ENCODE peak calls at places on chromosomes 2 and 18, in eight cellular contexts. C is NK-92 treated with Interleukin-12 subunit alpha and Interleukin-12 subunit beta, amount 100 ng/mL, for 24 hours; K is left kidney; R is activated CD8-positive, alpha-beta memory T cell treated with anti-CD3 and anti-CD28 coated beads for 24 hours; P is GDM1; O is left cardiac atrium; Y is CD8-positive, alpha-beta memory T cell; N is hypothalamus. I is an unnamed sample.
A peak's percentile ranks its signal among the peaks of the same experiment; 100 is the strongest.

GRCh38 chr2:48545244-48545643 is 15.3 kb downstream of the STON1 start:
- DNase-seq in C (no peak), K (no peak), R (no peak), P (no peak), O (no peak), Y (no peak), N (no peak), I (no peak)

GRCh38 chr18:6874316-6874715 is 144.8 kb downstream of the ARHGAP28 start:
- DNase-seq in C (no peak), K (no peak), R (no peak), P (no peak), O (no peak), Y (no peak), N (no peak), I (no peak)

GRCh38 chr2:54572636-54573531 is 116.8 kb downstream of the SPTBN1 start:
- DNase-seq in C (no peak), K (peak; percentile 39), R (no peak), P (no peak), O (no peak), Y (peak; percentile 62), N (no peak), I (no peak)

GRCh38 chr2:58925676-58926081 is 684.6 kb upstream of the FANCL start:
- DNase-seq in C (no peak), K (no peak), R (no peak), P (no peak), O (peak; percentile 17), Y (no peak), N (no peak), I (peak; percentile 58)

GRCh38 chr2:213763358-213763757 is 479.1 kb downstream of the SPAG16 start:
- DNase-seq in C (no peak), K (no peak), R (no peak), P (no peak), O (no peak), Y (no peak), N (no peak), I (no peak)

GRCh38 chr18:36376361-36376760 is 78.8 kb downstream of the FHOD3 start:
- DNase-seq in C (no peak), K (no peak), R (no peak), P (no peak), O (no peak), Y (no peak), N (no peak), I (peak; percentile 78)

GRCh38 chr2:205751621-205752031 is 69.3 kb downstream of the NRP2 start:
- DNase-seq in C (no peak), K (no peak), R (no peak), P (no peak), O (no peak), Y (no peak), N (no peak), I (no peak)

GRCh38 chr2:55231546-55232083 is 478 bp downstream of the CLHC1 start:
- DNase-seq in C (no peak), K (no peak), R (no peak), P (no peak), O (no peak), Y (no peak), N (no peak), I (peak; percentile 39)

GRCh38 chr2:147082850-147083522 is 761.8 kb upstream of the ACVR2A start:
- DNase-seq in C (no peak), K (peak; percentile 89), R (peak; percentile 58), P (peak; percentile 36), O (no peak), Y (peak; percentile 21), N (no peak), I (peak; percentile 71)

GRCh38 chr2:101520246-101520645 is 45.3 kb upstream of the RFX8 start:
- DNase-seq in C (no peak), K (no peak), R (no peak), P (no peak), O (no peak), Y (no peak), N (no peak), I (peak; percentile 36)

GRCh38 chr18:63427566-63427965 is 5.3 kb upstream of the VPS4B start:
- DNase-seq in C (no peak), K (no peak), R (no peak), P (no peak), O (no peak), Y (no peak), N (no peak), I (no peak)

GRCh38 chr2:235724964-235725603 is 231.2 kb downstream of the AGAP1 start:
- DNase-seq in C (no peak), K (no peak), R (no peak), P (no peak), O (peak; percentile 66), Y (no peak), N (peak; percentile 38), I (peak; percentile 15)

GRCh38 chr2:101699191-101699938 is 1.9 kb downstream of the MAP4K4 start:
- DNase-seq in C (no peak), K (peak; percentile 21), R (no peak), P (no peak), O (no peak), Y (peak; percentile 50), N (no peak), I (no peak)

GRCh38 chr2:25322313-25322712 is 19.4 kb downstream of the DNMT3A start:
- DNase-seq in C (no peak), K (no peak), R (peak; percentile 72), P (no peak), O (no peak), Y (no peak), N (no peak), I (no peak)

GRCh38 chr2:188378551-188378950 is 86.9 kb downstream of the GULP1 start:
- DNase-seq in C (no peak), K (no peak), R (no peak), P (no peak), O (no peak), Y (no peak), N (no peak), I (no peak)

GRCh38 chr2:72985891-72986683 is 68.8 kb downstream of the EMX1 start:
- DNase-seq in C (no peak), K (peak; percentile 66), R (no peak), P (no peak), O (no peak), Y (no peak), N (no peak), I (no peak)

GRCh38 chr2:231672617-231673347 is 35.5 kb upstream of the PTMA start:
- DNase-seq in C (no peak), K (peak; percentile 73), R (no peak), P (peak; percentile 29), O (peak; percentile 71), Y (no peak), N (no peak), I (peak; percentile 55)

GRCh38 chr2:15841776-15842554 is 98.4 kb upstream of the MYCN start:
- DNase-seq in C (no peak), K (peak; percentile 63), R (no peak), P (no peak), O (no peak), Y (no peak), N (no peak), I (no peak)

GRCh38 chr2:110729106-110729505 is 3.3 kb upstream of the ACOXL start:
- DNase-seq in C (no peak), K (no peak), R (no peak), P (no peak), O (no peak), Y (no peak), N (no peak), I (no peak)

GRCh38 chr2:222859786-222860726 is 780 bp upstream of the ACSL3 start:
- DNase-seq in C (no peak), K (peak; percentile 71), R (no peak), P (no peak), O (peak; percentile 70), Y (peak; percentile 1), N (no peak), I (no peak)

GRCh38 chr18:23235860-23236259 is 100.6 kb downstream of the CABLES1 start:
- DNase-seq in C (no peak), K (no peak), R (no peak), P (no peak), O (no peak), Y (no peak), N (no peak), I (no peak)

GRCh38 chr2:200469708-200470600 is 39.9 kb downstream of the KCTD18 start:
- DNase-seq in C (no peak), K (peak; percentile 73), R (no peak), P (no peak), O (peak; percentile 35), Y (no peak), N (peak; percentile 31), I (no peak)